ENCODE peak calls at places on chromosomes 2 and 18, in eight cellular contexts. X is stomach, S is fibroblast of mammary gland, N is HCT116, K is choroid plexus epithelial cell, L is colonic mucosa, Q is cardiac fibroblast, O is sigmoid colon. W is an unnamed sample.

GRCh38 chr2:161983896-161984295 is 90.1 kb downstream of the DPP4 start:
- DNase-seq in N (no peak), Q (peak), O (no peak), L (no peak), S (peak), K (peak), X (no peak), W (no peak)

GRCh38 chr2:221203138-221203537 is 369.0 kb downstream of the EPHA4 start:
- DNase-seq in O (no peak), N (no peak), X (no peak), S (no peak), Q (no peak), K (no peak), L (no peak), W (no peak)

GRCh38 chr2:42113427-42113826 is 55.7 kb upstream of the EML4 start:
- DNase-seq in X (no peak), L (no peak), N (no peak), O (no peak), S (no peak), K (no peak), Q (no peak), W (no peak)

GRCh38 chr2:3638456-3638810 is 19.6 kb upstream of the ALLC start:
- DNase-seq in S (no peak), Q (no peak), O (peak), N (no peak), K (no peak), X (peak), L (no peak), W (no peak)

GRCh38 chr2:147135401-147135800 is 709.4 kb upstream of the ACVR2A start:
- DNase-seq in L (no peak), K (no peak), Q (no peak), O (no peak), X (no peak), N (no peak), S (no peak), W (no peak)

GRCh38 chr2:155965415-155966070 is 367.0 kb downstream of the NR4A2 start:
- DNase-seq in O (no peak), L (no peak), N (no peak), Q (no peak), S (no peak), K (no peak), X (no peak), W (peak)

GRCh38 chr2:192398236-192398635 is 203.5 kb upstream of the TMEFF2 start:
- DNase-seq in X (no peak), O (no peak), N (no peak), Q (no peak), L (no peak), S (no peak), K (no peak), W (no peak)

GRCh38 chr2:45134014-45134413 is 124.8 kb upstream of the SIX2 start:
- DNase-seq in S (peak), O (no peak), L (no peak), X (no peak), N (no peak), K (peak), Q (peak), W (peak)

GRCh38 chr2:172330060-172330671 is 97.2 kb upstream of the ITGA6 start:
- DNase-seq in X (no peak), Q (no peak), N (no peak), O (no peak), S (no peak), K (no peak), L (peak), W (no peak)

GRCh38 chr18:31447530-31448191 is at the start of gene DSG3:
- DNase-seq in L (no peak), K (no peak), Q (no peak), S (no peak), X (no peak), N (no peak), O (no peak), W (peak)

GRCh38 chr2:139162456-139162855 is 382.3 kb upstream of the NXPH2 start:
- DNase-seq in S (no peak), K (no peak), L (no peak), N (no peak), Q (no peak), X (no peak), O (no peak), W (no peak)

GRCh38 chr2:57869763-57870344 is 176.8 kb upstream of the VRK2 start:
- DNase-seq in S (no peak), N (no peak), O (no peak), K (no peak), X (no peak), Q (no peak), L (no peak), W (no peak)

GRCh38 chr2:118374974-118375745 is 286.9 kb downstream of the INSIG2 start:
- DNase-seq in S (peak), L (no peak), Q (no peak), O (no peak), N (no peak), X (no peak), K (no peak), W (no peak)

GRCh38 chr2:65300134-65300771 is 72.6 kb downstream of the ACTR2 start:
- DNase-seq in K (peak), L (peak), S (peak), X (peak), Q (peak), O (peak), N (no peak), W (peak)

GRCh38 chr2:190359896-190360376 is 16.5 kb downstream of the INPP1 start:
- DNase-seq in O (peak), Q (peak), S (peak), L (peak), X (peak), N (no peak), K (peak), W (no peak)

GRCh38 chr2:167924556-167924955 is 322.8 kb downstream of the STK39 start:
- DNase-seq in X (no peak), L (no peak), S (no peak), O (no peak), K (no peak), Q (no peak), N (no peak), W (no peak)

GRCh38 chr2:11228692-11229091 is 73.4 kb downstream of the SLC66A3 start:
- DNase-seq in K (no peak), Q (no peak), L (no peak), N (no peak), X (no peak), O (no peak), S (no peak), W (no peak)

GRCh38 chr2:178363252-178363651 is 87.7 kb downstream of the PRKRA start:
- DNase-seq in Q (no peak), X (no peak), S (peak), L (no peak), O (no peak), N (no peak), K (peak), W (peak)

GRCh38 chr2:221402072-221402471 is 170.0 kb downstream of the EPHA4 start:
- DNase-seq in N (no peak), X (no peak), S (peak), K (peak), L (no peak), Q (peak), O (no peak), W (no peak)

GRCh38 chr2:7209776-7210555 is 292.8 kb downstream of the RNF144A start:
- DNase-seq in S (no peak), N (no peak), X (no peak), O (no peak), K (peak), L (no peak), Q (peak), W (no peak)

GRCh38 chr2:154710685-154711084 is 12.2 kb downstream of the KCNJ3 start:
- DNase-seq in X (no peak), L (no peak), N (no peak), Q (no peak), O (no peak), S (no peak), K (no peak), W (no peak)

GRCh38 chr2:178917555-178917954 is 110.3 kb upstream of the TTN start:
- DNase-seq in O (no peak), Q (no peak), N (no peak), K (no peak), L (no peak), X (no peak), S (no peak), W (no peak)

GRCh38 chr2:101921319-101921960 is 70.3 kb upstream of the IL1R2 start:
- DNase-seq in L (no peak), Q (no peak), X (no peak), O (no peak), S (no peak), K (no peak), N (no peak), W (no peak)

GRCh38 chr2:65186093-65186868 is 41.4 kb upstream of the ACTR2 start:
- DNase-seq in O (no peak), N (no peak), X (peak), S (no peak), Q (no peak), K (no peak), L (peak), W (no peak)

GRCh38 chr2:188293601-188294482 is 2.2 kb downstream of the GULP1 start:
- DNase-seq in S (peak), Q (peak), K (peak), N (peak), L (peak), X (peak), O (peak), W (peak)

GRCh38 chr18:74116628-74117554 is 30.7 kb downstream of the FBXO15 start:
- DNase-seq in X (no peak), O (no peak), L (no peak), S (peak), K (peak), Q (peak), N (peak), W (peak)

GRCh38 chr2:9306910-9307309 is 100.3 kb downstream of the ASAP2 start:
- DNase-seq in N (no peak), Q (no peak), S (no peak), K (no peak), L (no peak), X (peak), O (no peak), W (no peak)

GRCh38 chr2:15940661-15941482 is 522 bp downstream of the MYCN start:
- DNase-seq in L (peak), K (no peak), X (no peak), O (no peak), Q (peak), S (no peak), N (no peak), W (no peak)

GRCh38 chr2:15937882-15938802 is 2.2 kb upstream of the MYCN start:
- DNase-seq in O (no peak), K (no peak), S (no peak), X (no peak), L (no peak), N (no peak), Q (no peak), W (no peak)

GRCh38 chr2:15939854-15940660 is at the start of gene MYCN:
- DNase-seq in Q (peak), X (peak), N (no peak), O (no peak), S (peak), L (peak), K (peak), W (peak)

GRCh38 chr2:15938803-15939555 is 1.4 kb upstream of the MYCN start:
- DNase-seq in Q (no peak), O (no peak), N (no peak), K (no peak), S (no peak), L (no peak), X (no peak), W (no peak)

DNA sequence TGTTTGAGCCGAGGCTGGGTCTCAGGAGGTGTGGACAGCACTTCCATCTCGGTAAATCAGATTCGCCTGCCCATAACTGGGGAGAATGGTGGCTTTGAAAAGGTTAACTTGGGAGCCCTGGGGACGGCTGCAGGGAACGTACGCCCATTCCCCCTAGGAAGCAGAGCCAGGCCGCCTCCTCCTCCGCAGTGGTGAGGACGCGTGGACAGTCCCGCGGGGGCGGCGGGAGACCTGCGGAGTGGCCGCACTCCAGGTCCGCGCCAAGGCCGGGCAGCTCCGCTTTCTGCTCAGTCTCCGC is 845 bp upstream of the MYCN start:
- DNase-seq in S (no peak), O (peak), Q (no peak), L (no peak), X (peak), N (peak), K (no peak), W (no peak)
- TF ChIP-seq CTCF in S (no peak), O (peak), Q (peak), L (no peak), X (no peak), N (peak), K (peak), W (no peak)

GRCh38 chr2:37415128-37415817 is 70.8 kb downstream of the QPCT start:
- DNase-seq in K (peak), N (no peak), S (peak), Q (peak), O (no peak), L (no peak), X (no peak), W (peak)
- TF ChIP-seq CTCF in K (peak), N (no peak), S (peak), Q (peak), O (no peak), L (no peak), X (no peak), W (no peak)

DNA sequence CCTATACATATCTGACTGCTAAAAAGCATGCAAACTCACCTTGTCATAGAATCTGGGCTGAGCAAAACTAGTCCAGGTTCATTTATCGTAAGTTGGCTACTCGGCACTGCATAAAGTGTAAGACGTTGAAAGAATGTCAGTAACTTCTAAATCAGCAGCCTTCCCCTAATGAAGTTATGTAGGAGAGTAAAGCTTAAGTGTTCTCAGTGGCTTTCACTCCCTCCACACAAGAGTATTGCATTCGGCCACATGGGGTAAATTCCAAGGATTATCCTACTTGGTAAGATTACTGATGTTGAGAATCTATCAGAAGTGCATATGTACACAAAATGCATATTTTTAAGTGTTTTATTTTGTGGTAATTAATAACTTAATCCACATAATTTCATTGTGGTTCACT is 130.1 kb downstream of the LCLAT1 start:
- DNase-seq in L (no peak), X (no peak), S (no peak), O (no peak), Q (no peak), K (no peak), N (no peak), W (no peak)
- TF ChIP-seq CTCF in L (no peak), X (no peak), S (no peak), O (no peak), Q (no peak), K (no peak), N (no peak), W (no peak)

GRCh38 chr2:134782792-134783191 is 55.6 kb upstream of the ACMSD start:
- DNase-seq in S (peak), Q (peak), O (no peak), K (peak), X (no peak), N (peak), L (no peak), W (no peak)
- TF ChIP-seq CTCF in S (peak), Q (peak), O (no peak), K (peak), X (no peak), N (peak), L (peak), W (no peak)

W was measured in MCF 10A.